ENCODE peak calls at places on chromosome 22, in nine cellular contexts. Y is osteocyte; F is HepG2; G is DMS53; V is stimulated activated CD4-positive, alpha-beta T cell treated with anti-CD3 and anti-CD28 coated beads, Interleukin-12 subunit alpha, Interleukin-12 subunit beta, amount 100 ng/mL, for 4 hours; P is endodermal cell; D is AG10803; Q is activated T-cell treated with anti-CD3 and anti-CD28 coated beads for 48 hours; S is central memory CD8-positive, alpha-beta T cell. C is an unnamed sample.

GRCh38 chr22:39913321-39913720 is 12.4 kb downstream of the GRAP2 start:
- DNase-seq in S (no peak), V (no peak), Q (no peak), P (no peak), F (no peak), G (no peak), Y (no peak), D (no peak), C (no peak)

GRCh38 chr22:43144949-43145348 is 1.8 kb upstream of the MCAT start:
- DNase-seq in Q (no peak), D (no peak), G (no peak), V (no peak), P (no peak), Y (no peak), F (no peak), S (no peak), C (no peak)

GRCh38 chr22:40416636-40417035 is 46.2 kb downstream of the SGSM3 start:
- DNase-seq in S (no peak), F (no peak), Q (no peak), P (no peak), V (no peak), D (no peak), G (no peak), Y (no peak), C (no peak)

GRCh38 chr22:36257948-36258674 is 5.2 kb downstream of the APOL1 start:
- DNase-seq in G (no peak), D (no peak), Y (no peak), F (no peak), P (no peak), S (no peak), V (no peak), Q (no peak), C (peak; percentile 79)

GRCh38 chr22:33919591-33920501 is at the start of gene LARGE1:
- DNase-seq in V (peak; percentile 7), Y (peak; percentile 85), G (peak; percentile 38), S (no peak), F (peak; percentile 13), D (peak; percentile 28), Q (no peak), P (peak; percentile 83), C (peak; percentile 91)

GRCh38 chr22:20268350-20269012 is 363 bp upstream of the RTN4R start:
- DNase-seq in G (peak; percentile 71), F (peak; percentile 8), P (peak; percentile 89), Q (peak; percentile 65), V (peak; percentile 53), S (no peak), D (peak; percentile 30), Y (no peak), C (no peak)

GRCh38 chr22:32847067-32847491 is 45.6 kb downstream of the TIMP3 start:
- DNase-seq in P (no peak), G (no peak), D (no peak), Q (no peak), F (no peak), S (no peak), V (no peak), Y (no peak), C (no peak)

GRCh38 chr22:21042978-21043855 is 2.5 kb upstream of the LRRC74B start:
- DNase-seq in Y (no peak), D (no peak), V (no peak), G (peak; percentile 78), S (no peak), F (no peak), P (no peak), Q (no peak), C (no peak)

GRCh38 chr22:25966448-25966913 is 202.8 kb upstream of the SEZ6L start:
- DNase-seq in Y (no peak), D (no peak), Q (no peak), S (no peak), V (no peak), P (peak; percentile 71), F (no peak), G (no peak), C (no peak)

GRCh38 chr22:38120359-38121110 is 10.1 kb upstream of the BAIAP2L2 start:
- DNase-seq in Y (no peak), G (no peak), D (no peak), Q (no peak), V (no peak), F (no peak), S (no peak), P (no peak), C (no peak)

GRCh38 chr22:41772198-41772597 is 28.3 kb upstream of the CCDC134 start:
- DNase-seq in G (no peak), Q (no peak), F (no peak), D (no peak), Y (no peak), S (no peak), V (no peak), P (no peak), C (no peak)

GRCh38 chr22:50530857-50531545 is 1.2 kb upstream of the TYMP start:
- DNase-seq in G (peak; percentile 92), V (peak; percentile 78), P (peak; percentile 90), F (peak; percentile 47), S (peak; percentile 67), D (peak; percentile 82), Y (peak; percentile 86), Q (peak; percentile 83), C (peak; percentile 93)

GRCh38 chr22:25759825-25760231 is 17.8 kb downstream of the MYO18B start:
- DNase-seq in G (no peak), S (no peak), Q (no peak), Y (no peak), D (peak; percentile 93), P (no peak), V (no peak), F (peak; percentile 83), C (no peak)

GRCh38 chr22:17501679-17502285 is 61.5 kb upstream of the SLC25A18 start:
- DNase-seq in S (no peak), F (peak; percentile 63), G (peak; percentile 84), Q (no peak), P (peak; percentile 55), Y (no peak), V (no peak), D (peak; percentile 65), C (no peak)

GRCh38 chr22:41891407-41891806 is 23.5 kb downstream of the SHISA8 start:
- DNase-seq in G (no peak), P (no peak), D (no peak), Q (no peak), Y (no peak), V (no peak), F (no peak), S (no peak), C (no peak)

GRCh38 chr22:41862530-41863266 is 29.8 kb downstream of the SREBF2 start:
- DNase-seq in Y (no peak), G (peak; percentile 11), P (no peak), S (no peak), F (no peak), D (peak; percentile 12), V (peak; percentile 53), Q (peak; percentile 55), C (no peak)

GRCh38 chr22:46104881-46105493 is 45.3 kb upstream of the PPARA start:
- DNase-seq in V (no peak), G (no peak), D (no peak), F (no peak), Y (no peak), Q (no peak), P (no peak), S (no peak), C (no peak)

GRCh38 chr22:23753371-23753770 is 854 bp downstream of the VPREB3 start:
- DNase-seq in V (no peak), S (no peak), D (no peak), F (no peak), P (no peak), Y (no peak), G (no peak), Q (no peak), C (no peak)

GRCh38 chr22:43993072-43993760 is 30.9 kb upstream of the PARVB start:
- DNase-seq in P (peak; percentile 92), Q (peak; percentile 55), F (peak; percentile 34), G (peak; percentile 71), Y (no peak), V (peak; percentile 54), S (peak; percentile 31), D (peak; percentile 58), C (no peak)

GRCh38 chr22:17974087-17974486 is 50.3 kb downstream of the MICAL3 start:
- DNase-seq in G (no peak), Y (no peak), V (no peak), F (no peak), S (no peak), P (no peak), Q (no peak), D (peak; percentile 54), C (no peak)

GRCh38 chr22:48105254-48105653 is 1342.8 kb downstream of the TBC1D22A start:
- DNase-seq in S (no peak), P (no peak), Q (no peak), D (no peak), F (no peak), V (no peak), G (no peak), Y (peak; percentile 77), C (peak; percentile 70)

GRCh38 chr22:46122980-46123693 is 27.2 kb upstream of the PPARA start:
- DNase-seq in G (no peak), D (peak; percentile 13), P (no peak), V (no peak), Q (no peak), S (no peak), Y (no peak), F (no peak), C (no peak)

GRCh38 chr22:20442485-20443284 is 5.1 kb upstream of the SCARF2 start:
- DNase-seq in F (no peak), Y (no peak), Q (no peak), D (no peak), V (no peak), G (no peak), S (no peak), P (peak; percentile 26), C (no peak)

GRCh38 chr22:43901976-43902643 is 10.3 kb upstream of the PNPLA5 start:
- DNase-seq in F (no peak), P (no peak), Q (no peak), D (peak; percentile 96), G (no peak), Y (no peak), V (no peak), S (no peak), C (no peak)